ENCODE peak calls at places on chromosomes 5 and 9, in six cellular contexts. K is COR-L47; I is stimulated activated CD4-positive, alpha-beta T cell treated with anti-CD3 and anti-CD28 coated beads, Interleukin-4, amount 100 ng/mL, for 1 hour; M is stomach; R is right cardiac atrium; Y is A172. U is an unnamed sample.

GRCh38 chr5:147382776-147383175 is 127.1 kb downstream of the DPYSL3 start:
- DNase-seq in K (no peak), I (no peak), M (no peak), R (no peak), Y (no peak), U (no peak)

GRCh38 chr5:165525268-165525667 is 2019.8 kb downstream of the MAT2B start:
- DNase-seq in K (no peak), I (no peak), M (no peak), R (no peak), Y (peak), U (no peak)

GRCh38 chr5:121019734-121020133 is 555.6 kb downstream of the PRR16 start:
- DNase-seq in K (no peak), I (no peak), M (no peak), R (no peak), Y (no peak), U (no peak)

GRCh38 chr5:150159741-150160179 is 4.1 kb upstream of the PDGFRB start:
- DNase-seq in K (no peak), I (no peak), M (no peak), R (peak), Y (no peak), U (no peak)

GRCh38 chr5:81105261-81105877 is 127.8 kb upstream of the CKMT2 start:
- DNase-seq in K (no peak), I (no peak), M (no peak), R (no peak), Y (no peak), U (no peak)

GRCh38 chr5:172771439-172772111 is 580 bp upstream of the DUSP1 start:
- DNase-seq in K (peak), I (no peak), M (no peak), R (no peak), Y (peak), U (no peak)

GRCh38 chr5:145811834-145812625 is 23.1 kb downstream of the PRELID2 start:
- DNase-seq in K (peak), I (no peak), M (no peak), R (no peak), Y (peak), U (no peak)

GRCh38 chr5:128083811-128084227 is 253 bp downstream of the SLC12A2 start:
- DNase-seq in K (peak), I (no peak), M (no peak), R (no peak), Y (no peak), U (no peak)

GRCh38 chr9:135980926-135981630 is 19.9 kb upstream of the UBAC1 start:
- DNase-seq in K (no peak), I (no peak), M (no peak), R (no peak), Y (no peak), U (no peak)

GRCh38 chr5:14250094-14250777 is 107.1 kb downstream of the TRIO start:
- DNase-seq in K (peak), I (no peak), M (no peak), R (peak), Y (peak), U (peak)

GRCh38 chr9:11821541-11821940 is 871.6 kb upstream of the TYRP1 start:
- DNase-seq in K (no peak), I (no peak), M (no peak), R (no peak), Y (no peak), U (no peak)

GRCh38 chr5:173010547-173011464 is 27.2 kb downstream of the ATP6V0E1 start:
- DNase-seq in K (no peak), I (no peak), M (peak), R (peak), Y (no peak), U (no peak)

GRCh38 chr5:58922392-58923171 is 339.7 kb downstream of the RAB3C start:
- DNase-seq in K (no peak), I (no peak), M (peak), R (peak), Y (no peak), U (no peak)